ENCODE peak calls at places on chromosomes 4 and X, in seven cellular contexts. T is H9, S is kidney, O is HCT116, G is colonic mucosa, P is fibroblast of lung, I is keratinocyte. B is an unnamed sample.

GRCh38 chr4:48180234-48180633 is 46.2 kb upstream of the TXK start:
- DNase-seq in I (no peak), T (no peak), O (no peak), G (no peak), P (peak; percentile 28), S (no peak), B (no peak)

GRCh38 chrX:84168574-84168973 is 19.4 kb downstream of the RPS6KA6 start:
- DNase-seq in O (no peak), S (no peak), T (no peak), P (no peak), G (no peak), I (no peak), B (no peak)

GRCh38 chr4:83561381-83561780 is 25.5 kb downstream of the GPAT3 start:
- DNase-seq in S (no peak), I (peak; percentile 62), P (peak; percentile 63), O (peak; percentile 80), T (no peak), G (peak; percentile 40), B (no peak)

GRCh38 chr4:121072836-121073362 is 564 bp upstream of the NDNF start:
- DNase-seq in T (peak; percentile 39), P (no peak), O (no peak), I (no peak), S (no peak), G (peak; percentile 49), B (peak; percentile 76)

GRCh38 chr4:151409470-151410313 is 716 bp downstream of the FHIP1A start:
- DNase-seq in S (peak; percentile 81), O (peak; percentile 3), G (peak; percentile 77), P (no peak), T (peak; percentile 75), I (no peak), B (peak; percentile 87)

GRCh38 chr4:55528495-55528894 is 18.2 kb downstream of the CLOCK start:
- DNase-seq in T (no peak), G (no peak), O (no peak), S (no peak), P (no peak), I (no peak), B (no peak)

GRCh38 chr4:53633608-53634007 is 42.3 kb upstream of the LNX1 start:
- DNase-seq in I (no peak), O (no peak), S (no peak), G (no peak), T (no peak), P (peak; percentile 74), B (no peak)

GRCh38 chrX:69085826-69086225 is 79.4 kb downstream of the PJA1 start:
- DNase-seq in O (no peak), P (no peak), S (no peak), G (no peak), I (no peak), T (no peak), B (no peak)

GRCh38 chr4:667545-667925 is 6.5 kb downstream of the ATP5ME start:
- DNase-seq in I (no peak), P (no peak), O (no peak), S (no peak), T (no peak), G (no peak), B (peak; percentile 52)

GRCh38 chrX:20487227-20487626 is 220.5 kb upstream of the RPS6KA3 start:
- DNase-seq in T (no peak), G (no peak), P (no peak), O (peak; percentile 1), I (peak; percentile 1), S (no peak), B (no peak)

GRCh38 chrX:144849141-144849540 is 398.2 kb upstream of the SPANXN1 start:
- DNase-seq in I (no peak), P (no peak), S (no peak), O (no peak), G (no peak), T (no peak), B (no peak)

GRCh38 chr4:67678612-67679011 is 22.3 kb downstream of the UBA6 start:
- DNase-seq in S (no peak), I (no peak), G (no peak), T (no peak), P (no peak), O (no peak), B (no peak)

GRCh38 chr4:109147135-109147534 is 155.3 kb downstream of the COL25A1 start:
- DNase-seq in O (no peak), G (no peak), I (no peak), T (no peak), S (no peak), P (no peak), B (no peak)

GRCh38 chrX:84182521-84182920 is 5.5 kb downstream of the RPS6KA6 start:
- DNase-seq in G (peak; percentile 29), T (no peak), S (no peak), P (no peak), O (no peak), I (no peak), B (no peak)

GRCh38 chr4:54155936-54156335 is 56.0 kb downstream of the GSX2 start:
- DNase-seq in G (no peak), I (no peak), P (no peak), S (no peak), O (no peak), T (no peak), B (no peak)

GRCh38 chr4:92303621-92304027 is at the start of gene GRID2:
- DNase-seq in G (no peak), I (no peak), P (peak; percentile 48), S (peak; percentile 45), T (peak; percentile 78), O (peak; percentile 7), B (peak; percentile 91)

GRCh38 chrX:22627576-22627975 is 354.9 kb downstream of the CBLL2 start:
- DNase-seq in S (no peak), T (no peak), P (no peak), O (no peak), G (no peak), I (no peak), B (no peak)

GRCh38 chrX:22634751-22635150 is 362.0 kb downstream of the CBLL2 start:
- DNase-seq in G (no peak), I (no peak), O (no peak), P (no peak), S (no peak), T (no peak), B (no peak)

GRCh38 chrX:22634081-22634480 is 361.4 kb downstream of the CBLL2 start:
- DNase-seq in I (no peak), G (no peak), O (no peak), P (peak; percentile 11), S (no peak), T (no peak), B (no peak)

GRCh38 chrX:22628275-22628674 is 355.6 kb downstream of the CBLL2 start:
- DNase-seq in G (no peak), I (no peak), T (no peak), P (no peak), S (no peak), O (no peak), B (no peak)

DNA sequence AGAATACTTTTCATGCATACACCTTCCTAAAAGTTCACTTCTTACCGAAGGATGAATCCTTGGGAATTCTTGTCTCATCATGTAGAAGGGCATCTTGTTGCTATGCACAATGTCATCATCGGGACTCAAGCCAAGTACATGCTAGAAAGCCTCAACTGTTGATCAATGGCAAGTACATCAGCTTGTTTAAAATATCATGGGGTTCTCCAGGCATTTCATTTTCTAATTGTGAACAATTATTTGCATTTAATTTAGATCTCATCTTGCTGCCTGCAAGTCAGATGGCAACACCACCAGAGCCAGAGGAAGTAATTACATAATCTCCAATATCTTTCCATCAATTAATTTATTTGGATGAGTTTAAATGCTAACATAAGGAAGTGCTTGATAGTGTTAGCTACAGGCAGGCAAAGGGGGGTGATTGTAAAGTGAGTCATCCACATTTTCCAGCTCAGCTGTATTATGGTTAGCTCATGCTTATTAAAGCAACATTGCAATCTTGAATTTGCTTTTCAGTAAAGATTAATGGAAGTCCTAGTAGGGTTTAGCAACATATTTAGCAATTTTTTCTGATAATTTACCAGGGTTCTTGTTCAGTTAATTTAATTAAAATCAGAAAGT is 356.5 kb downstream of the CBLL2 start:
- DNase-seq in G (no peak), S (no peak), T (no peak), P (peak; percentile 80), I (peak; percentile 7), O (no peak), B (no peak)
- H3K9ac ChIP-seq in G (no peak overlapping the region), S (no peak overlapping the region), T (no peak overlapping the region), P (no peak overlapping the region), I (no peak overlapping the region), O (no peak overlapping the region), B (no peak overlapping the region)

GRCh38 chrX:115364625-115365024 is 75.1 kb downstream of the LUZP4 start:
- DNase-seq in T (no peak), G (no peak), S (no peak), O (no peak), P (peak; percentile 19), I (no peak), B (no peak)

GRCh38 chrX:115360220-115360781 is 70.8 kb downstream of the LUZP4 start:
- DNase-seq in I (no peak), O (no peak), G (no peak), P (peak; percentile 36), T (no peak), S (no peak), B (no peak)

GRCh38 chrX:115366535-115366934 is 77.0 kb downstream of the LUZP4 start:
- DNase-seq in S (no peak), T (no peak), O (no peak), I (no peak), G (no peak), P (no peak), B (no peak)

GRCh38 chrX:115367455-115367854 is 77.9 kb downstream of the LUZP4 start:
- DNase-seq in O (no peak), G (no peak), T (no peak), P (no peak), S (no peak), I (no peak), B (no peak)

GRCh38 chrX:115362334-115363095 is 73.0 kb downstream of the LUZP4 start:
- DNase-seq in G (no peak), P (peak; percentile 63), I (no peak), S (no peak), T (no peak), O (no peak), B (peak; percentile 61)
- TF ChIP-seq CTCF in G (no peak), P (peak; percentile 45), I (no peak), S (no peak), T (peak; percentile 69), O (no peak), B (peak; percentile 77)

DNA sequence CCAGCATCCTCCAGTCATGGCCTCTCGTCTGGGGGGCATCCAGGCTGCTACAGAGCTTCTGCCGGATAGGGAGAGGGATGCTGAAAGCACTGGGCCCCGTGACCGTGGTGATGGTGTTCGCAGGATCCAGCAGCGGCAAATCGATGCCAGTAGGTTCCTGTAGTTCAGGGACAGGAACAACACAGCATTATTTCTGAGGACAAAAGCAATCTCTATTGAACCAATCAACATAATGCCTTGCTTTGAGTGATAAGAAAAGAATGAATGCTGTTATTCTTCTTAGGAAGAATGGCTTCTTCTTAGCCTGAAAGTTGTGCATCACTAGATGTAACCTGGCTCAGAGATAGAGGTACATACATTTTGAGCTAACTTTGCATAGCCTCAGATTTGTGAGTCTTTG is 378.6 kb downstream of the UNC5C start:
- DNase-seq in S (no peak), O (no peak), P (no peak), T (no peak), G (no peak), I (no peak), B (no peak)
- H3K9ac ChIP-seq in S (no peak overlapping the region), O (no peak overlapping the region), P (no peak overlapping the region), T (no peak overlapping the region), G (no peak overlapping the region), I (no peak overlapping the region), B (no peak overlapping the region)

DNA sequence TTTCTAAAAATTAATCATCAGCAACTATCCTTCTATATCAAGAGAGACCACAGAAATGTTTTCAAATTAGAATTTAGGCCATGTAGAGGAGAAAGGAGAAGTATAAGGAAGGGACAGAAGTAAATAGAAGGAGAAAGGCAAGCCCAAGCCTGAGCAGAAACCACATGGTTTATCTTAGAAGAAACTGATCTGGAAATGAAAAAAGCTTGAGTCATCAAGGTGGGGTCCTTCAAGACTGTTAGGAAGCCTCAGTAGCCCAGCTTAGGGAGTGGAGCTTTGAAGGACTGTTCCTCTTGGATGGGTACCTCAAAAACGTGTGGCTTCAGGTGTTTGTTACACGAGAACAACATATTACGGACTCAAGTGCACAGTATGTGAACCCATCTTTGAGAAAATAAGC is 4.5 kb downstream of the BMX start:
- DNase-seq in P (no peak), S (no peak), T (no peak), I (no peak), O (no peak), G (no peak), B (no peak)
- TF ChIP-seq CTCF in P (no peak), S (no peak), T (no peak), I (no peak), O (no peak), G (no peak), B (no peak)